ENCODE peak calls at places on chromosomes 5 and 9, in five cellular contexts. I is colonic mucosa, P is pancreas, H is uterus, E is upper lobe of right lung. Z is an unnamed sample.

GRCh38 chr5:97112212-97112611 is 30.2 kb downstream of the LIX1 start:
- DNase-seq in I (no peak), P (no peak), H (no peak), E (no peak), Z (no peak)

GRCh38 chr5:54514841-54515432 is 2.6 kb upstream of the SNX18 start:
- DNase-seq in I (no peak), P (no peak), H (no peak), E (no peak), Z (no peak)

GRCh38 chr9:127566351-127567001 is 45.6 kb upstream of the STXBP1 start:
- DNase-seq in I (peak; percentile 82), P (peak; percentile 24), H (no peak), E (peak; percentile 77), Z (no peak)

GRCh38 chr9:124652203-124652992 is 118.7 kb downstream of the NR6A1 start:
- DNase-seq in I (no peak), P (no peak), H (no peak), E (no peak), Z (no peak)

GRCh38 chr5:84215521-84215920 is 169.2 kb downstream of the EDIL3 start:
- DNase-seq in I (no peak), P (no peak), H (no peak), E (no peak), Z (no peak)

GRCh38 chr5:136030252-136030651 is 1.5 kb downstream of the TGFBI start:
- DNase-seq in I (no peak), P (no peak), H (no peak), E (no peak), Z (no peak)

GRCh38 chr5:10513501-10514442 is 50.1 kb upstream of the ANKRD33B start:
- DNase-seq in I (no peak), P (no peak), H (no peak), E (no peak), Z (no peak)

GRCh38 chr9:16954032-16954431 is 83.6 kb upstream of the BNC2 start:
- DNase-seq in I (no peak), P (no peak), H (no peak), E (no peak), Z (no peak)

GRCh38 chr9:134055981-134056461 is 11.8 kb downstream of the BRD3 start:
- DNase-seq in I (peak; percentile 65), P (peak; percentile 86), H (peak; percentile 75), E (peak; percentile 92), Z (peak; percentile 77)

GRCh38 chr5:90645024-90645610 is 86.5 kb downstream of the ADGRV1 start:
- DNase-seq in I (no peak), P (no peak), H (no peak), E (no peak), Z (no peak)

DNA sequence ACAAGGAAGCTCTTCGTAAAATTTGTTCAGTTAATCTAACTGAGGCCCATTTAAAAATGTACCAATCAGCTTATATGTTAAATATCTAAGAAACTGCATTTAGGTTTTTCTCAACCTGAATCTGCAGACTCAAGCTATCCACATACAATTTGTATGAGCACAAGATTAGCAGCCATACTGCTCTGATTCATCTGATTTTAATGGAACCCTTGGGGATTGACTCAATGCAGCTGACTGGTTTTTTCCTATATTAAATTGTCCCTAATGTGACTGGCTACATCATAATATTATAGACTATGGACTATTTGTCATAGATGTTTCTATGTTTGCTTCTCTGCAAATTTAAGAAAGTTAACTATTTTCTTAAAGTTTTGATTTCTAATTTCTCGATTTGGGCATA is 451.0 kb upstream of the TUSC1 start:
- DNase-seq in I (no peak), P (no peak), H (no peak), E (no peak), Z (no peak)
- TF ChIP-seq CTCF in I (no peak), P (no peak), H (no peak), E (no peak), Z (no peak)

GRCh38 chr9:137275937-137276756 is 1.4 kb upstream of the TOR4A start:
- DNase-seq in I (no peak), P (no peak), H (no peak), E (peak; percentile 65), Z (no peak)

GRCh38 chr9:137273616-137274320 is 3.8 kb upstream of the TOR4A start:
- DNase-seq in I (no peak), P (no peak), H (no peak), E (peak; percentile 65), Z (no peak)

GRCh38 chr9:137277329-137278041 is at the start of gene TOR4A:
- DNase-seq in I (peak; percentile 94), P (peak; percentile 65), H (peak; percentile 80), E (peak; percentile 96), Z (peak; percentile 88)

GRCh38 chr9:137276757-137277328 is 683 bp upstream of the TOR4A start:
- DNase-seq in I (peak; percentile 84), P (no peak), H (peak; percentile 83), E (peak; percentile 91), Z (peak; percentile 89)

GRCh38 chr9:137275203-137275936 is 2.2 kb upstream of the TOR4A start:
- DNase-seq in I (no peak), P (no peak), H (no peak), E (peak; percentile 68), Z (no peak)
- H3K27ac ChIP-seq in I (no peak overlapping the region), P (no peak overlapping the region), H (no peak overlapping the region), E (peak overlapping the region; percentile 95), Z (peak overlapping the region; percentile 99)

DNA sequence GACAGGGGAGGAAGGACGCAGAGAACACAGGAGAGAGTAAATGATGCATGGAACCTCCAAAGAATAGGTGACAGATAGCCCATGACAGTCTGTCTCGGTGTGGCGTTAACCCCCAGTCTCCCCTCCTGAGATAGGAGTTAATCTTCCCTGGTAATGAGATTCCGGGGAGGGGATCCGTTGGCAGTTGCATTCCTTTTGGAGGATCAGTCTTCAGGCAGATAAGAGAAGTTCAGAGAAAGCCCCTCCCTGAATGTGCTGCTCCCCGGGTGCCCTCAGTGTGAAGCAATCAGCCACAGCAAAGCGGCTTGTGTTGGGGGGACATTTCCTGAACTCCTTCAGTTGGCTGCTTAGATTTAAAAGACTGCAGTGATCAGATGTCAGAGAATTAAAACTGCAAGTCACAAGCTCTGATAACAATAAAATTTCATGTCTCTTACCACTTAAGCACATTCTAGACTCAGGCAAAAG is 121.0 kb downstream of the EGFLAM start:
- DNase-seq in I (no peak), P (no peak), H (no peak), E (no peak), Z (no peak)
- H3K4me3 ChIP-seq in I (no peak overlapping the region), P (no peak overlapping the region), H (no peak overlapping the region), E (no peak overlapping the region), Z (no peak overlapping the region)

GRCh38 chr9:107068581-107068980 is 205.6 kb downstream of the ZNF462 start:
- DNase-seq in I (peak; percentile 77), P (no peak), H (no peak), E (no peak), Z (no peak)

GRCh38 chr9:107070591-107070990 is 207.6 kb downstream of the ZNF462 start:
- DNase-seq in I (no peak), P (no peak), H (no peak), E (no peak), Z (no peak)

GRCh38 chr9:107064378-107064777 is 201.4 kb downstream of the ZNF462 start:
- DNase-seq in I (no peak), P (no peak), H (no peak), E (no peak), Z (no peak)

GRCh38 chr9:107067715-107068416 is 204.9 kb downstream of the ZNF462 start:
- DNase-seq in I (peak; percentile 80), P (peak; percentile 31), H (no peak), E (no peak), Z (no peak)
- TF ChIP-seq CTCF in I (no peak), P (no peak), H (no peak), E (no peak), Z (no peak)

GRCh38 chr5:16134204-16134603 is 45.4 kb downstream of the MARCHF11 start:
- DNase-seq in I (no peak), P (no peak), H (no peak), E (no peak), Z (no peak)

GRCh38 chr5:16131878-16132277 is 47.7 kb downstream of the MARCHF11 start:
- DNase-seq in I (no peak), P (no peak), H (no peak), E (no peak), Z (no peak)

GRCh38 chr5:16127865-16128544 is 51.6 kb downstream of the MARCHF11 start:
- DNase-seq in I (no peak), P (no peak), H (no peak), E (no peak), Z (no peak)

DNA sequence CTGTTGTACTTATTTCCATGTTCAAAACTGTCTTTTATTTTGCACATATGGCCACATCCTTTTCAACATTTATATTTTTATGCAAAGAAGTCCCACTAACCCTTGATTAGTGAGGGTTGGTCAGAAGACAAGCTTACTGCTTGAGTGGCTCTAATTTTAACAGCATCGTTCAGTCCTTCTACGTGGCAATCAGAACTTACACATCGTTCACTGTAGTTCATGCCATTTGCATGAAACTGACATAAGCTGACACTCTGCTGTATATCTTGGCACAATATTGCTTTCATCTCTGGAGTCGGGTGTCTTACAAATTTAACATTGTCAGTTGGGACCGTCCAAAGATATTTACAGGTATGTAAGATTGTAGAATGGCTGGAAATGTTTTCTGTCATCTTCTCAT is 50.6 kb downstream of the MARCHF11 start:
- DNase-seq in I (no peak), P (no peak), H (no peak), E (no peak), Z (no peak)
- H3K27ac ChIP-seq in I (no peak overlapping the region), P (no peak overlapping the region), H (no peak overlapping the region), E (no peak overlapping the region), Z (peak overlapping the region; percentile 71)

GRCh38 chr5:95962785-95963184 is 1.1 kb upstream of the ELL2 start:
- DNase-seq in I (no peak), P (no peak), H (no peak), E (no peak), Z (no peak)
- H3K4me3 ChIP-seq in I (peak overlapping the region; percentile 88), P (peak overlapping the region; percentile 80), H (no peak overlapping the region), E (peak overlapping the region; percentile 87), Z (peak overlapping the region; percentile 96)

DNA sequence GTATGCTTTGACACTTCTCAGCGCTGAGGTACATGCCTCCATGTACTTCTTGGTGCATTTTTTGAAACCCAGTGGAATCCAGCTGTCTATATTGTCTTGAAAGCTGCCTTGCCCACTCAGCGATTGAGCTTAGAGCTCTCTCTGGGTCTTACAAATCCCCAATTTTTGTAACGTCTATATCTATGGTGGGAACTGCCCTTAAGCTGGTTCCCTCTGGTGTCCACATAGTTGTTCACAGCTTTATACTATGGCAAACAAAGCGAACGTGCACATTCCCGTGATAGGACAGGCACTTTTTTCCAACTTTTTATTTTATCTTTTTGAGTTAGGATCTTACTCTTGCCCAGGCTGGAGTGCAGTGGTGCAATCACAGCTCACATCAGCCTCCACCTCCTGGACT is 20.9 kb downstream of the CDHR2 start:
- DNase-seq in I (no peak), P (no peak), H (no peak), E (no peak), Z (no peak)
- TF ChIP-seq CTCF in I (no peak), P (no peak), H (no peak), E (no peak), Z (no peak)